ENCODE peak calls at places on chromosome 4, in five cellular contexts. Q, C, R, N and D are unnamed samples.

GRCh38 chr4:110480031-110480549 is 4.1 kb downstream of the ENPEP start:
- DNase-seq in R (peak; percentile 73), N (no peak), Q (peak; percentile 98), C (no peak), D (no peak)

GRCh38 chr4:121717680-121718237 is 21.0 kb upstream of the ANXA5 start:
- DNase-seq in C (no peak), Q (peak; percentile 46), N (no peak), R (no peak), D (no peak)

GRCh38 chr4:185669288-185669687 is 134.0 kb upstream of the PDLIM3 start:
- DNase-seq in C (no peak), R (no peak), N (no peak), Q (no peak), D (no peak)

GRCh38 chr4:112322866-112323265 is 25.7 kb downstream of the ALPK1 start:
- DNase-seq in Q (no peak), C (no peak), R (no peak), N (no peak), D (no peak)

GRCh38 chr4:182301736-182302135 is 58.5 kb downstream of the TENM3 start:
- DNase-seq in Q (no peak), N (no peak), C (no peak), R (no peak), D (no peak)

GRCh38 chr4:153724606-153725005 is 35.2 kb downstream of the RNF175 start:
- DNase-seq in C (no peak), N (no peak), R (no peak), Q (no peak), D (no peak)

GRCh38 chr4:13888112-13888511 is 260.6 kb upstream of the BOD1L1 start:
- DNase-seq in Q (peak; percentile 94), N (no peak), R (peak; percentile 73), C (peak; percentile 47), D (no peak)

GRCh38 chr4:139834210-139834609 is 168.6 kb downstream of the MGST2 start:
- DNase-seq in C (no peak), Q (no peak), R (no peak), N (no peak), D (no peak)

GRCh38 chr4:159229164-159229563 is 126.3 kb downstream of the RAPGEF2 start:
- DNase-seq in C (peak; percentile 64), R (peak; percentile 87), N (no peak), Q (peak; percentile 95), D (no peak)

GRCh38 chr4:37687666-37688065 is 1.5 kb upstream of the RELL1 start:
- DNase-seq in Q (no peak), N (no peak), R (no peak), C (no peak), D (no peak)

GRCh38 chr4:74906771-74907170 is 26.1 kb upstream of the PARM1 start:
- DNase-seq in C (no peak), R (no peak), Q (no peak), N (no peak), D (no peak)

GRCh38 chr4:80454040-80454439 is 118.5 kb downstream of the CFAP299 start:
- DNase-seq in C (no peak), R (no peak), Q (peak; percentile 34), N (no peak), D (no peak)

GRCh38 chr4:162497564-162498167 is 333.9 kb upstream of the FSTL5 start:
- DNase-seq in C (peak; percentile 27), Q (peak; percentile 45), N (peak; percentile 33), R (peak; percentile 4), D (no peak)